ENCODE peak calls at places on chromosomes 11 and 22, in nine cellular contexts. E, R, Z, G, U, H, B, X and P are unnamed samples.

GRCh38 chr11:46238967-46239800 is 38.3 kb upstream of the CREB3L1 start:
- DNase-seq in R (peak), B (peak), U (peak), E (peak), Z (peak), G (peak), H (peak), X (peak), P (peak)

GRCh38 chr11:116374085-116374484 is 398.7 kb downstream of the BUD13 start:
- DNase-seq in X (no peak), R (no peak), G (no peak), U (no peak), Z (no peak), E (no peak), B (no peak), H (no peak), P (no peak)

GRCh38 chr11:206516-207212 is 535 bp downstream of the BET1L start:
- DNase-seq in H (peak), U (peak), G (peak), X (no peak), B (no peak), Z (no peak), E (peak), R (no peak), P (no peak)

GRCh38 chr11:38315151-38315550 is 1717.1 kb upstream of the RAG2 start:
- DNase-seq in G (no peak), X (no peak), U (no peak), E (no peak), H (no peak), Z (peak), B (no peak), R (no peak), P (no peak)

GRCh38 chr11:86151188-86152005 is 82.5 kb upstream of the PICALM start:
- DNase-seq in G (peak), H (peak), E (no peak), R (no peak), U (no peak), Z (peak), B (no peak), X (no peak), P (no peak)

GRCh38 chr22:24009227-24010017 is 1.7 kb upstream of the CABIN1 start:
- DNase-seq in R (no peak), U (no peak), X (no peak), G (no peak), Z (no peak), B (no peak), H (no peak), E (no peak), P (no peak)

GRCh38 chr22:23533771-23534191 is 46.3 kb downstream of the IGLL1 start:
- DNase-seq in B (no peak), G (peak), X (no peak), H (peak), E (peak), U (peak), Z (no peak), R (no peak), P (no peak)

GRCh38 chr11:77471520-77472234 is 2.2 kb downstream of the PAK1 start:
- DNase-seq in U (no peak), H (no peak), E (no peak), G (no peak), B (no peak), Z (peak), X (no peak), R (no peak), P (no peak)

GRCh38 chr11:45984192-45984591 is 61.7 kb downstream of the LARGE2 start:
- DNase-seq in U (no peak), R (no peak), B (no peak), E (no peak), Z (no peak), G (no peak), H (no peak), X (no peak), P (no peak)

GRCh38 chr22:24474221-24474620 is 20.9 kb upstream of the UPB1 start:
- DNase-seq in E (no peak), B (no peak), X (peak), Z (peak), G (no peak), H (no peak), R (no peak), U (no peak), P (peak)

GRCh38 chr11:112042161-112042960 is 17.2 kb downstream of the DLAT start:
- DNase-seq in E (no peak), B (no peak), U (no peak), H (no peak), G (no peak), X (peak), R (no peak), Z (peak), P (peak)

GRCh38 chr11:76622481-76623094 is 48.0 kb downstream of the LRRC32 start:
- DNase-seq in E (no peak), B (no peak), H (no peak), U (peak), X (no peak), R (no peak), G (peak), Z (no peak), P (no peak)

GRCh38 chr22:33542153-33542552 is 378.1 kb downstream of the LARGE1 start:
- DNase-seq in Z (no peak), U (no peak), R (no peak), B (peak), X (peak), H (no peak), G (no peak), E (no peak), P (no peak)

GRCh38 chr11:16179668-16180067 is 176.7 kb downstream of the SOX6 start:
- DNase-seq in H (no peak), R (no peak), X (no peak), B (no peak), Z (no peak), E (no peak), U (no peak), G (no peak), P (no peak)

GRCh38 chr22:31719850-31720471 is 30.0 kb downstream of the PRR14L start:
- DNase-seq in X (no peak), H (no peak), B (no peak), E (no peak), U (no peak), G (no peak), Z (no peak), R (no peak), P (no peak)

GRCh38 chr11:16082532-16083055 is 273.8 kb downstream of the SOX6 start:
- DNase-seq in G (no peak), H (no peak), R (no peak), U (no peak), E (no peak), X (no peak), Z (no peak), B (no peak), P (no peak)

GRCh38 chr22:23175817-23176644 is 4.3 kb upstream of the BCR start:
- DNase-seq in Z (no peak), R (no peak), H (no peak), X (no peak), U (no peak), B (no peak), E (no peak), G (no peak), P (no peak)

GRCh38 chr22:41274856-41275255 is 11.1 kb downstream of the RANGAP1 start:
- DNase-seq in X (no peak), Z (peak), H (no peak), E (no peak), B (no peak), U (no peak), G (no peak), R (no peak), P (no peak)

GRCh38 chr11:86574493-86575207 is 97.8 kb downstream of the ME3 start:
- DNase-seq in Z (no peak), B (no peak), H (no peak), R (no peak), U (no peak), G (no peak), X (peak), E (no peak), P (no peak)

GRCh38 chr11:36510567-36511020 is 522 bp upstream of the TRAF6 start:
- DNase-seq in G (no peak), H (no peak), E (no peak), X (no peak), B (no peak), R (no peak), Z (peak), U (no peak), P (no peak)

GRCh38 chr22:43078522-43078921 is 10.7 kb downstream of the TTLL1 start:
- DNase-seq in H (no peak), E (no peak), U (no peak), B (no peak), Z (no peak), X (no peak), R (no peak), G (no peak), P (no peak)

GRCh38 chr11:86660011-86660595 is 12.3 kb downstream of the ME3 start:
- DNase-seq in U (no peak), B (no peak), Z (no peak), G (no peak), R (no peak), H (no peak), X (peak), E (no peak), P (no peak)

GRCh38 chr11:126768702-126769101 is 231.9 kb downstream of the KIRREL3 start:
- DNase-seq in R (no peak), H (no peak), X (no peak), U (no peak), E (no peak), G (no peak), Z (no peak), B (no peak), P (no peak)

GRCh38 chr22:37197451-37198289 is 9.6 kb upstream of the C1QTNF6 start:
- DNase-seq in Z (peak), R (no peak), G (peak), H (peak), B (peak), E (peak), X (no peak), U (peak), P (peak)

GRCh38 chr11:72786305-72787261 is 7.3 kb downstream of the STARD10 start:
- DNase-seq in U (peak), B (no peak), Z (peak), R (no peak), G (no peak), X (no peak), E (peak), H (no peak), P (no peak)

GRCh38 chr11:77064648-77065217 is 2.0 kb upstream of the CAPN5 start:
- DNase-seq in Z (no peak), G (peak), U (peak), E (no peak), R (no peak), B (peak), X (no peak), H (peak), P (no peak)

GRCh38 chr22:37696657-37697539 is at the start of gene TRIOBP:
- DNase-seq in G (peak), E (peak), B (peak), X (peak), Z (peak), H (peak), U (peak), R (peak), P (peak)

GRCh38 chr11:130625907-130626306 is 177.5 kb downstream of the ADAMTS15 start:
- DNase-seq in G (no peak), H (no peak), B (no peak), R (no peak), Z (no peak), X (no peak), U (no peak), E (no peak), P (no peak)

GRCh38 chr11:72491001-72491400 is 56.7 kb upstream of the CLPB start:
- DNase-seq in X (peak), H (no peak), U (no peak), Z (no peak), B (no peak), G (no peak), R (no peak), E (no peak), P (no peak)

GRCh38 chr11:64855596-64856304 is 11.3 kb upstream of the CDC42BPG start:
- DNase-seq in H (no peak), R (no peak), X (no peak), U (no peak), B (no peak), G (no peak), E (no peak), Z (no peak), P (no peak)

GRCh38 chr11:27174026-27174425 is 133.4 kb downstream of the BBOX1 start:
- DNase-seq in Z (no peak), H (no peak), R (no peak), B (no peak), G (no peak), X (no peak), E (no peak), U (no peak), P (no peak)

GRCh38 chr11:22521226-22521625 is 104.4 kb downstream of the FANCF start:
- DNase-seq in H (no peak), B (no peak), R (no peak), G (no peak), E (no peak), X (peak), Z (no peak), U (no peak), P (peak)

GRCh38 chr11:1571760-1572199 is 291 bp downstream of the DUSP8 start:
- DNase-seq in R (no peak), X (no peak), Z (no peak), H (no peak), B (no peak), U (no peak), G (no peak), E (no peak), P (no peak)
- H3K27ac ChIP-seq in R (peak), X (no peak), Z (no peak), H (no peak), B (peak), U (no peak), G (peak), E (peak), P (peak)

GRCh38 chr11:13216019-13217006 is 61.3 kb upstream of the BMAL1 start:
- DNase-seq in X (peak), Z (peak), H (peak), U (no peak), E (no peak), B (peak), G (no peak), R (no peak), P (peak)

GRCh38 chr11:13214276-13214865 is 63.2 kb upstream of the BMAL1 start:
- DNase-seq in U (no peak), Z (no peak), B (no peak), E (no peak), G (no peak), X (no peak), R (no peak), H (no peak), P (no peak)

GRCh38 chr11:13220148-13220547 is 57.4 kb upstream of the BMAL1 start:
- DNase-seq in R (no peak), B (no peak), U (no peak), Z (no peak), H (no peak), X (no peak), E (no peak), G (no peak), P (no peak)

GRCh38 chr11:13210424-13210823 is 67.2 kb upstream of the BMAL1 start:
- DNase-seq in Z (peak), X (peak), R (no peak), G (peak), U (no peak), B (peak), H (no peak), E (peak), P (peak)

GRCh38 chr11:13215157-13215556 is 62.4 kb upstream of the BMAL1 start:
- DNase-seq in Z (peak), G (no peak), U (no peak), E (no peak), B (no peak), H (no peak), R (no peak), X (peak), P (peak)
- H3K27ac ChIP-seq in Z (peak), G (no peak), U (no peak), E (no peak), B (no peak), H (no peak), R (no peak), X (peak), P (peak)

DNA sequence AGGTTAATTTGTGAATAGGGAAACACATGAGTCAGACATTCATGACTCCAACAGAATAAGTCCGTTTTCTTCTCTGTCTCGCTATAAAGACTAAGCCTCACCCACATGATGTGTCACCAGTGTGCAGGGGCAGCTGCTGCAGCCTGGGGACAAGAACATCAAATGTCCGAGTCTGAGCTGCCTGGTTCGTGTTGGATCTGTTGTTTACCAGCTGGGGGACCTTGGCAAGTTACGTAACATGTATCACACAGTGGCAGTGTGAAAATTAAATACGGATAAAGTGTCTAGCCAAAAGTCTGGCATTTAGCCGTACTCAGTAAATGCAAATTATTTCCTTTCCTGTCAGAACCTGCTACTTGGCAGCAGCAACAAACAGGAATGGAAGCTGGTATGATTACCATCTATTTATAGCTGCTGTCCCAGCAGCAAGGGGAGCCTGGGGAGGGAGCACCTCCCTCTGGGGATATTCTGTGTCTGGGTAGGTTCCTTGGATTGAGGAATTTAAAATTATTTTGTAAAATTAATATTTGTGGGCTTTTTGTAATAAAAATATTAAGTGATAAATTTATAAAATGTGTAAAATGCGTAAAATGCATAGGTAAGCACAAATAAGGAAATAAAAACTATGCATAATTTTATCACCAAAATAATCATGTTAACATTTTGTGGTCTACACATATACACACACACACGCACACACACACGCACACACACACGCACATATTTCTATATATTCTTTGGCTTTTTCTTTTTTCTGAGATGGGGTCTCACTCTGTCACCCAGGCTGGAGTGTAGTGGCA is 1.3 kb upstream of the CLDN25 start:
- DNase-seq in U (no peak), Z (peak), R (no peak), E (no peak), H (peak), B (peak), G (no peak), X (peak), P (no peak)
- H3K27ac ChIP-seq in U (no peak), Z (no peak), R (peak), E (no peak), H (peak), B (peak), G (peak), X (no peak), P (no peak)

GRCh38 chr11:113817626-113818025 is 38.0 kb downstream of the CLDN25 start:
- DNase-seq in H (no peak), E (no peak), R (no peak), X (no peak), Z (no peak), U (no peak), B (no peak), G (no peak), P (no peak)
- H3K27ac ChIP-seq in H (no peak), E (no peak), R (no peak), X (no peak), Z (no peak), U (no peak), B (no peak), G (no peak), P (no peak)

GRCh38 chr11:2530131-2530854 is 85.5 kb downstream of the KCNQ1 start:
- DNase-seq in E (peak), R (no peak), B (no peak), H (peak), X (no peak), Z (no peak), G (peak), U (peak), P (no peak)
- H3K27ac ChIP-seq in E (no peak), R (no peak), B (no peak), H (no peak), X (no peak), Z (no peak), G (no peak), U (no peak), P (no peak)

GRCh38 chr22:27948569-27948968 is 29.5 kb upstream of the PITPNB start:
- DNase-seq in X (no peak), H (no peak), E (no peak), G (no peak), U (no peak), B (no peak), R (no peak), Z (no peak), P (no peak)

GRCh38 chr22:27949421-27949820 is 30.4 kb upstream of the PITPNB start:
- DNase-seq in U (no peak), R (no peak), G (no peak), H (no peak), B (no peak), E (no peak), Z (no peak), X (no peak), P (no peak)

GRCh38 chr22:27952779-27953178 is 33.7 kb upstream of the PITPNB start:
- DNase-seq in X (no peak), R (no peak), U (no peak), Z (no peak), H (no peak), G (no peak), E (no peak), B (no peak), P (no peak)

GRCh38 chr22:27947461-27947860 is 28.4 kb upstream of the PITPNB start:
- DNase-seq in U (no peak), B (no peak), E (no peak), Z (no peak), H (no peak), R (no peak), X (no peak), G (no peak), P (no peak)

DNA sequence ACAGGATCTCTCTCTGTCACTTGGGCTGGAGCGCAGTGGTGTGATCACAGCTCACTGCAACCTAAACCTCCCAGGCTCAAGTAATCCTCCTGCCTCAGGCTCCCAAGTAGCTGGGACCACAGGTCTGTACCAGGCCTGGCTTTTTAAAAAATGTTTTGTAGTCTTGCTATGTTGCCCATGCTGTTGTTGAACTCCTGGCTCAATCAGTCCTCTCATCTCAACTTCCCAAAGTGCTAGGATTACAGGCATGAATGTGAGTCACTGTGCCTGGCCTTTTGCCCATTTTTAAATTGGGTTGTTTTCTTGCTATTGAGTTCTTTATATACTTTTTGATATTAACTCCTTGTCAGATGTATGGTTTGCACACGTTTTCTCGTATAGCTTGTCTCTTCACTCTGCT is 33.0 kb upstream of the PITPNB start:
- DNase-seq in R (no peak), G (no peak), B (peak), H (no peak), Z (no peak), E (no peak), U (no peak), X (peak), P (no peak)
- H3K27ac ChIP-seq in R (no peak), G (no peak), B (no peak), H (no peak), Z (no peak), E (no peak), U (no peak), X (no peak), P (peak)

GRCh38 chr11:48165426-48165825 is 51.2 kb upstream of the OR4B1 start:
- DNase-seq in U (no peak), G (no peak), B (no peak), R (no peak), H (no peak), X (no peak), E (no peak), Z (no peak), P (no peak)

GRCh38 chr11:48169706-48170105 is 46.9 kb upstream of the OR4B1 start:
- DNase-seq in U (no peak), E (no peak), Z (no peak), R (no peak), X (peak), B (no peak), G (no peak), H (no peak), P (no peak)

GRCh38 chr11:48169259-48169658 is 47.4 kb upstream of the OR4B1 start:
- DNase-seq in G (no peak), X (no peak), Z (no peak), H (no peak), B (no peak), R (no peak), E (no peak), U (no peak), P (no peak)

GRCh38 chr11:48168815-48169214 is 47.8 kb upstream of the OR4B1 start:
- DNase-seq in U (no peak), B (no peak), R (no peak), H (no peak), E (no peak), X (no peak), G (no peak), Z (no peak), P (no peak)

DNA sequence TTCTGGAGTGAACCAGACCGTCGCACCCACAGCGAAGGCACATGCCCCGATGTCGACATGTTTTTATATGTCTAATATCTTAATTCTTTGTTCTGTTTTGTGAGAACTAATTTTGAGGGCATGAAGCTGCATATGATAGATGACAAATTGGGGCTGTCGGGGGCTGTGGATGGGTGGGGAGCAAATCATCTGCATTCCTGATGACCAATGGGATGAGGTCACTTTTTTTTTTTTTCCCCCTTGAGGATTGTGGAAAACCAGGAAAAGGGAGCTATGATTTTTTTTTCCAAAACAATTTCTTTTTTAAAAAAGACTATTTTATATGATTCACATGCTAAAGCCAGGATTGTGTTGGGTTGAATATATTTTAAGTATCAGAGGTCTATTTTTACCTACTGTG is 49.2 kb upstream of the OR4B1 start:
- DNase-seq in R (no peak), U (no peak), H (no peak), E (no peak), B (no peak), X (no peak), G (no peak), Z (no peak), P (no peak)
- H3K27ac ChIP-seq in R (no peak), U (no peak), H (no peak), E (no peak), B (no peak), X (no peak), G (no peak), Z (no peak), P (no peak)